ENCODE peak calls at places on chromosomes 2 and 18, in four cellular contexts. U, V, R and M are unnamed samples.

GRCh38 chr2:108978709-108979111 is 10.3 kb downstream of the EDAR start:
- DNase-seq in U (no peak), R (no peak), V (no peak), M (peak)

GRCh38 chr2:232890896-232891601 is 21.0 kb downstream of the SNORC start:
- DNase-seq in U (no peak), R (peak), V (no peak), M (peak)

GRCh38 chr2:197248623-197249022 is 62.0 kb downstream of the ANKRD44 start:
- DNase-seq in U (peak), R (no peak), V (no peak), M (no peak)

GRCh38 chr2:151350579-151351195 is 6.7 kb upstream of the TNFAIP6 start:
- DNase-seq in V (peak), U (peak), R (no peak), M (no peak)

GRCh38 chr2:46267616-46268015 is 29.6 kb upstream of the EPAS1 start:
- DNase-seq in U (no peak), R (no peak), V (no peak), M (no peak)

GRCh38 chr2:134218928-134219707 is 34.8 kb upstream of the MGAT5 start:
- DNase-seq in V (no peak), U (no peak), R (no peak), M (no peak)

GRCh38 chr2:232307854-232308253 is 70.7 kb upstream of the ALPP start:
- DNase-seq in V (no peak), U (no peak), R (no peak), M (no peak)

GRCh38 chr18:80247403-80247916 is at the start of gene PARD6G:
- DNase-seq in U (peak), V (peak), R (peak), M (peak)

GRCh38 chr2:240393831-240394410 is 41.5 kb upstream of the GPC1 start:
- DNase-seq in U (no peak), V (peak), R (no peak), M (no peak)

GRCh38 chr2:128638741-128639477 is 320.2 kb upstream of the HS6ST1 start:
- DNase-seq in U (peak), R (peak), V (no peak), M (peak)

GRCh38 chr2:64451051-64451450 is 2.9 kb upstream of the LGALSL start:
- DNase-seq in V (no peak), R (no peak), U (no peak), M (no peak)

GRCh38 chr2:128533101-128533500 is 214.4 kb upstream of the HS6ST1 start:
- DNase-seq in U (no peak), R (no peak), V (no peak), M (peak)

GRCh38 chr2:27807476-27807875 is 36.0 kb downstream of the MRPL33 start:
- DNase-seq in V (peak), R (peak), U (peak), M (peak)